ENCODE peak calls at places on chromosomes 12 and 14, in seven cellular contexts. O is vagina, U is SK-N-SH, C is stomach, H is breast epithelium, G is HCT116, F is spleen. E is an unnamed sample.

GRCh38 chr12:116697305-116698130 is 40.4 kb downstream of the SPRING1 start:
- DNase-seq in O (no peak), C (peak; percentile 67), H (no peak), G (peak; percentile 40), F (no peak), U (peak; percentile 55), E (no peak)

GRCh38 chr12:119448737-119449136 is 114.2 kb downstream of the CCDC60 start:
- DNase-seq in G (no peak), U (no peak), H (no peak), F (no peak), C (no peak), O (no peak), E (no peak)

GRCh38 chr14:91111443-91111842 is 2.4 kb upstream of the DGLUCY start:
- DNase-seq in C (no peak), H (no peak), U (no peak), O (no peak), G (no peak), F (no peak), E (no peak)

GRCh38 chr12:75481774-75482173 is 1.2 kb downstream of the GLIPR1 start:
- DNase-seq in H (no peak), F (no peak), G (no peak), O (no peak), U (no peak), C (no peak), E (peak; percentile 13)

GRCh38 chr14:67392123-67392522 is 19.8 kb downstream of the PLEK2 start:
- DNase-seq in G (no peak), H (no peak), O (no peak), F (no peak), U (no peak), C (no peak), E (no peak)

GRCh38 chr12:84502907-84503787 is 409.5 kb downstream of the SLC6A15 start:
- DNase-seq in G (peak; percentile 42), F (no peak), O (no peak), U (no peak), H (no peak), C (peak; percentile 30), E (peak; percentile 20)

GRCh38 chr12:14207946-14208612 is 157.4 kb upstream of the ATF7IP start:
- DNase-seq in U (no peak), O (no peak), G (peak; percentile 55), F (no peak), C (peak; percentile 65), H (peak; percentile 32), E (peak; percentile 71)

GRCh38 chr14:93525691-93526451 is 95.1 kb downstream of the UNC79 start:
- DNase-seq in U (no peak), H (no peak), G (no peak), O (no peak), C (no peak), F (no peak), E (no peak)

GRCh38 chr14:100804138-100804537 is 21.8 kb upstream of the MEG3 start:
- DNase-seq in H (no peak), C (no peak), U (no peak), F (no peak), G (no peak), O (no peak), E (no peak)

GRCh38 chr14:45083979-45084722 is at the start of gene PRPF39:
- DNase-seq in U (peak; percentile 93), G (peak; percentile 77), O (peak; percentile 97), H (peak; percentile 92), C (peak; percentile 97), F (peak; percentile 99), E (peak; percentile 96)

GRCh38 chr12:99059824-99060526 is 414.9 kb downstream of the APAF1 start:
- DNase-seq in H (no peak), C (no peak), G (no peak), F (no peak), O (no peak), U (peak; percentile 75), E (no peak)

GRCh38 chr12:68403711-68404110 is 71.5 kb upstream of the MDM1 start:
- DNase-seq in U (no peak), O (no peak), C (no peak), F (no peak), G (no peak), H (no peak), E (no peak)

GRCh38 chr14:87199371-87199770 is 793.6 kb downstream of the GALC start:
- DNase-seq in C (no peak), H (no peak), O (no peak), F (no peak), U (no peak), G (no peak), E (no peak)

GRCh38 chr14:55884819-55885218 is 233.4 kb upstream of the PELI2 start:
- DNase-seq in H (peak; percentile 71), C (no peak), U (no peak), G (no peak), O (no peak), F (no peak), E (no peak)

GRCh38 chr14:100820945-100821344 is 5.0 kb upstream of the MEG3 start:
- DNase-seq in U (no peak), H (no peak), C (no peak), G (no peak), F (no peak), O (no peak), E (no peak)

GRCh38 chr12:102061096-102061555 is 665 bp downstream of the WASHC3 start:
- DNase-seq in F (no peak), U (no peak), G (no peak), H (no peak), O (no peak), C (no peak), E (no peak)

GRCh38 chr12:89882051-89882450 is 173.4 kb upstream of the ATP2B1 start:
- DNase-seq in H (no peak), U (no peak), C (no peak), G (no peak), O (no peak), F (no peak), E (no peak)

GRCh38 chr14:60648934-60649814 is at the start of gene SIX1:
- DNase-seq in O (no peak), C (peak; percentile 75), F (peak; percentile 80), H (no peak), G (peak; percentile 62), U (peak; percentile 88), E (peak; percentile 48)
- TF ChIP-seq POLR2AphosphoS5 in O (peak; percentile 53), C (no peak), F (peak; percentile 32), H (peak; percentile 26), G (peak; percentile 30), U (peak; percentile 99), E (no peak)

GRCh38 chr14:102878174-102878969 is 44.1 kb upstream of the AMN start:
- DNase-seq in G (no peak), O (no peak), H (no peak), U (no peak), C (no peak), F (no peak), E (peak; percentile 44)
- TF ChIP-seq CTCF in G (peak; percentile 18), O (no peak), H (no peak), U (no peak), C (no peak), F (no peak), E (peak; percentile 65)

GRCh38 chr12:2179953-2180736 is 127.4 kb downstream of the CACNA1C start:
- DNase-seq in U (no peak), F (no peak), C (peak; percentile 34), H (peak; percentile 37), O (no peak), G (peak; percentile 29), E (peak; percentile 62)

GRCh38 chr12:2183556-2184541 is 131.1 kb downstream of the CACNA1C start:
- DNase-seq in G (no peak), C (no peak), H (no peak), F (no peak), O (no peak), U (peak; percentile 82), E (no peak)

GRCh38 chr12:2179058-2179457 is 126.3 kb downstream of the CACNA1C start:
- DNase-seq in O (no peak), F (no peak), G (no peak), U (no peak), C (no peak), H (no peak), E (no peak)

GRCh38 chr12:2177751-2178150 is 125.0 kb downstream of the CACNA1C start:
- DNase-seq in G (no peak), H (no peak), F (no peak), U (no peak), C (no peak), O (no peak), E (no peak)

DNA sequence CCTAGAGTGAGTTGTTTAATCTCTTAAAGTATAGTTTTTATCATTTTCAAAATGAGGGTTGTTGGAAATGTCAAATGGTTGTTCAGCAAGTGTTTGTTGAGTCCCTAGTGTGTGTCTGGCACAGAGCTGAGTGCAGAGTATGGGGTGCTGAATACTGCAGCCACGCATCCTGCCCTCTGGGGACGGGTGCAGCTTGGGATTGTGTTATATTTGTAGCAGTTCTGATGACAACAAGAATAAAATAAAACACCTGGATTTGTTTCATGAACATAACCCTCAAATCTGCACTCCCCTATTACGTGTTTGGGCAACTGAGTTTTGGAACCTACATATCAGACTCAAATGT is 127.9 kb downstream of the CACNA1C start:
- DNase-seq in F (no peak), U (no peak), H (no peak), G (no peak), C (no peak), O (no peak), E (no peak)
- H3K27ac ChIP-seq in F (no peak overlapping the region), U (peak overlapping the region; percentile 89), H (peak overlapping the region; percentile 4), G (no peak overlapping the region), C (peak overlapping the region; percentile 71), O (peak overlapping the region; percentile 79), E (peak overlapping the region; percentile 81)

GRCh38 chr12:124418791-124419190 is 123.9 kb downstream of the RFLNA start:
- DNase-seq in C (no peak), H (no peak), F (no peak), G (no peak), U (no peak), O (no peak), E (no peak)

GRCh38 chr12:124420972-124421674 is 126.2 kb downstream of the RFLNA start:
- DNase-seq in H (no peak), O (no peak), F (no peak), G (no peak), U (peak; percentile 90), C (no peak), E (no peak)

GRCh38 chr12:124420041-124420765 is 125.3 kb downstream of the RFLNA start:
- DNase-seq in O (no peak), U (no peak), G (no peak), H (no peak), C (no peak), F (no peak), E (no peak)

GRCh38 chr12:124418156-124418555 is 123.3 kb downstream of the RFLNA start:
- DNase-seq in G (no peak), O (no peak), C (no peak), U (no peak), F (no peak), H (no peak), E (no peak)

DNA sequence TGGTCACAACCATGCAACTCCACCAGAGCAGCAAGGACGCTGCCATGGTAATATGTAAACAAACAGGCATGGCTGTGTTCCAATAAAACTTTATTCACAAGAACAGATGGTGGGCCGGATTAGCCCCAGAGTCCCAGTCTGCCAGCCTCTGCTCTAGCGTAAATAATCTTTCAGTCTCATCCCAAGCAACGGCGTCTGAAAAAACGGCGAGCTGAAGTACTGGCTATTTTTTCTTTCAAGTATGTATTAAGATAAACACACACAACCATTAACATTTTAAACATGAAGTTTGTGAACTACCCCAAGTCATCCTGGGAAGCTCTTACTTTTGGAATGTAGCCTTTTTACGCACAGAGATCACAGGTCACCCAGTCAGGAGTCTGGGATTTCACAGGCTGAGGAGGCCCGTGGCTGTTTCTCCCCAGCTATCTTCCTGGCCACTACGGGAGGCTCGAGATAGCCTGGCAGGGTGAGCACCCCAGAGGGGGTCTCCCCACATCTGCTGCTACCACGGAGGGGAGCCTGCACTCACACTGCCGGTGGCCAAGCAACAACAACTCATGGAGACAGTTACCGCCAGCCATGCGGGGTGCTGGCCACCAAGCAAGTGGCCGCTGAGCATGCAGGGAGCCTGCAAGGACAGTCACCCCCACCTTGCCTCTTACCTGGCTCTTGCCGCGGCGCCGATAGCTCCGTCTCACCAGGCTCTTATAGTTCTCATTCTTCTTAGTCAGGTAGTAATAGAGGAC is 124.6 kb downstream of the RFLNA start:
- DNase-seq in F (no peak), H (no peak), C (no peak), G (no peak), O (no peak), U (no peak), E (no peak)
- TF ChIP-seq POLR2AphosphoS5 in F (peak; percentile 40), H (no peak), C (peak; percentile 45), G (no peak), O (no peak), U (no peak), E (no peak)

E was measured in transverse colon.